ENCODE peak calls at places on chromosomes 5 and 9, in seven cellular contexts. One of them, this sample, is unnamed.

GRCh38 chr5:98880598-98880997 is 48.2 kb downstream of the CHD1 start:
- DNase-seq in dorsolateral prefrontal cortex: no peak
- DNase-seq in GM04504: no peak
- DNase-seq in stimulated activated CD8-positive, alpha-beta memory T cell treated with anti-CD3 and anti-CD28 coated beads, Interleukin-4, amount 100 ng/mL, for 4 hours: no peak
- DNase-seq in lower leg skin: no peak
- DNase-seq in NCI-H1105: no peak
- DNase-seq in NCI-H1436: no peak
- DNase-seq in this sample: no peak

GRCh38 chr5:141778211-141778610 is 96.2 kb upstream of the ARAP3 start:
- DNase-seq in dorsolateral prefrontal cortex: no peak
- DNase-seq in GM04504: peak; percentile 26
- DNase-seq in stimulated activated CD8-positive, alpha-beta memory T cell treated with anti-CD3 and anti-CD28 coated beads, Interleukin-4, amount 100 ng/mL, for 4 hours: no peak
- DNase-seq in lower leg skin: no peak
- DNase-seq in NCI-H1105: no peak
- DNase-seq in NCI-H1436: peak; percentile 60
- DNase-seq in this sample: no peak

GRCh38 chr9:19050637-19051591 is 1.7 kb downstream of the RRAGA start:
- DNase-seq in dorsolateral prefrontal cortex: no peak
- DNase-seq in GM04504: no peak
- DNase-seq in stimulated activated CD8-positive, alpha-beta memory T cell treated with anti-CD3 and anti-CD28 coated beads, Interleukin-4, amount 100 ng/mL, for 4 hours: no peak
- DNase-seq in lower leg skin: no peak
- DNase-seq in NCI-H1105: no peak
- DNase-seq in NCI-H1436: no peak
- DNase-seq in this sample: no peak

GRCh38 chr9:81822967-81823366 is 105.3 kb upstream of the SPATA31D4 start:
- DNase-seq in dorsolateral prefrontal cortex: no peak
- DNase-seq in GM04504: no peak
- DNase-seq in stimulated activated CD8-positive, alpha-beta memory T cell treated with anti-CD3 and anti-CD28 coated beads, Interleukin-4, amount 100 ng/mL, for 4 hours: no peak
- DNase-seq in lower leg skin: no peak
- DNase-seq in NCI-H1105: no peak
- DNase-seq in NCI-H1436: no peak
- DNase-seq in this sample: no peak

GRCh38 chr9:120353501-120353900 is 226.5 kb downstream of the CDK5RAP2 start:
- DNase-seq in dorsolateral prefrontal cortex: no peak
- DNase-seq in GM04504: peak; percentile 31
- DNase-seq in stimulated activated CD8-positive, alpha-beta memory T cell treated with anti-CD3 and anti-CD28 coated beads, Interleukin-4, amount 100 ng/mL, for 4 hours: no peak
- DNase-seq in lower leg skin: no peak
- DNase-seq in NCI-H1105: no peak
- DNase-seq in NCI-H1436: no peak
- DNase-seq in this sample: no peak

GRCh38 chr5:166845044-166845443 is 1446.4 kb upstream of the WWC1 start:
- DNase-seq in dorsolateral prefrontal cortex: no peak
- DNase-seq in GM04504: no peak
- DNase-seq in stimulated activated CD8-positive, alpha-beta memory T cell treated with anti-CD3 and anti-CD28 coated beads, Interleukin-4, amount 100 ng/mL, for 4 hours: no peak
- DNase-seq in lower leg skin: no peak
- DNase-seq in NCI-H1105: no peak
- DNase-seq in NCI-H1436: no peak
- DNase-seq in this sample: no peak

GRCh38 chr9:120926397-120926928 is at the start of gene TRAF1:
- DNase-seq in dorsolateral prefrontal cortex: no peak
- DNase-seq in GM04504: no peak
- DNase-seq in stimulated activated CD8-positive, alpha-beta memory T cell treated with anti-CD3 and anti-CD28 coated beads, Interleukin-4, amount 100 ng/mL, for 4 hours: no peak
- DNase-seq in lower leg skin: no peak
- DNase-seq in NCI-H1105: no peak
- DNase-seq in NCI-H1436: no peak
- DNase-seq in this sample: no peak

GRCh38 chr5:139561655-139562451 is 714 bp downstream of the UBE2D2 start:
- DNase-seq in dorsolateral prefrontal cortex: peak; percentile 47
- DNase-seq in GM04504: no peak
- DNase-seq in stimulated activated CD8-positive, alpha-beta memory T cell treated with anti-CD3 and anti-CD28 coated beads, Interleukin-4, amount 100 ng/mL, for 4 hours: peak; percentile 26
- DNase-seq in lower leg skin: peak; percentile 90
- DNase-seq in NCI-H1105: no peak
- DNase-seq in NCI-H1436: peak; percentile 52
- DNase-seq in this sample: no peak

GRCh38 chr9:113609562-113610318 is 146.2 kb downstream of the RGS3 start:
- DNase-seq in dorsolateral prefrontal cortex: peak; percentile 45
- DNase-seq in GM04504: no peak
- DNase-seq in stimulated activated CD8-positive, alpha-beta memory T cell treated with anti-CD3 and anti-CD28 coated beads, Interleukin-4, amount 100 ng/mL, for 4 hours: no peak
- DNase-seq in lower leg skin: no peak
- DNase-seq in NCI-H1105: no peak
- DNase-seq in NCI-H1436: no peak
- DNase-seq in this sample: no peak

GRCh38 chr9:136170291-136170901 is 34.5 kb downstream of the LHX3 start:
- DNase-seq in dorsolateral prefrontal cortex: no peak
- DNase-seq in GM04504: no peak
- DNase-seq in stimulated activated CD8-positive, alpha-beta memory T cell treated with anti-CD3 and anti-CD28 coated beads, Interleukin-4, amount 100 ng/mL, for 4 hours: no peak
- DNase-seq in lower leg skin: no peak
- DNase-seq in NCI-H1105: no peak
- DNase-seq in NCI-H1436: peak; percentile 15
- DNase-seq in this sample: peak; percentile 67